ENCODE peak calls at places on chromosomes 2 and 18, in four cellular contexts. One of them, this sample, is unnamed.

GRCh38 chr18:23828426-23828825 is 139.2 kb downstream of the LAMA3 start:
- DNase-seq in mucosa of descending colon: no peak
- DNase-seq in glutamatergic neuron: no peak
- DNase-seq in RPMI7951: peak
- DNase-seq in this sample: peak

GRCh38 chr2:205869439-205869838 is 187.1 kb downstream of the NRP2 start:
- DNase-seq in mucosa of descending colon: no peak
- DNase-seq in glutamatergic neuron: no peak
- DNase-seq in RPMI7951: no peak
- DNase-seq in this sample: no peak

GRCh38 chr2:211611061-211611518 is 927.5 kb downstream of the ERBB4 start:
- DNase-seq in mucosa of descending colon: no peak
- DNase-seq in glutamatergic neuron: no peak
- DNase-seq in RPMI7951: peak
- DNase-seq in this sample: no peak

GRCh38 chr2:134425723-134426496 is 172.0 kb downstream of the MGAT5 start:
- DNase-seq in mucosa of descending colon: no peak
- DNase-seq in glutamatergic neuron: no peak
- DNase-seq in RPMI7951: peak
- DNase-seq in this sample: no peak

GRCh38 chr2:55761024-55761423 is 67.4 kb upstream of the PNPT1 start:
- DNase-seq in mucosa of descending colon: no peak
- DNase-seq in glutamatergic neuron: no peak
- DNase-seq in RPMI7951: no peak
- DNase-seq in this sample: no peak

GRCh38 chr2:193272011-193272410 is 1077.3 kb upstream of the TMEFF2 start:
- DNase-seq in mucosa of descending colon: no peak
- DNase-seq in glutamatergic neuron: no peak
- DNase-seq in RPMI7951: no peak
- DNase-seq in this sample: no peak

GRCh38 chr2:240133401-240133800 is 2.7 kb downstream of the COPS9 start:
- DNase-seq in mucosa of descending colon: no peak
- DNase-seq in glutamatergic neuron: no peak
- DNase-seq in RPMI7951: no peak
- DNase-seq in this sample: no peak

GRCh38 chr2:31168291-31168690 is 30.1 kb upstream of the GALNT14 start:
- DNase-seq in mucosa of descending colon: no peak
- DNase-seq in glutamatergic neuron: no peak
- DNase-seq in RPMI7951: peak
- DNase-seq in this sample: no peak

GRCh38 chr2:156890498-156891148 is 366.9 kb upstream of the GALNT5 start:
- DNase-seq in mucosa of descending colon: no peak
- DNase-seq in glutamatergic neuron: no peak
- DNase-seq in RPMI7951: no peak
- DNase-seq in this sample: no peak

GRCh38 chr2:240704651-240705050 is 13.0 kb downstream of the AQP12A start:
- DNase-seq in mucosa of descending colon: no peak
- DNase-seq in glutamatergic neuron: no peak
- DNase-seq in RPMI7951: no peak
- DNase-seq in this sample: no peak

GRCh38 chr2:71781695-71782228 is 328.4 kb downstream of the DYSF start:
- DNase-seq in mucosa of descending colon: no peak
- DNase-seq in glutamatergic neuron: no peak
- DNase-seq in RPMI7951: no peak
- DNase-seq in this sample: no peak

GRCh38 chr2:207813221-207813916 is 43.7 kb upstream of the FZD5 start:
- DNase-seq in mucosa of descending colon: no peak
- DNase-seq in glutamatergic neuron: no peak
- DNase-seq in RPMI7951: no peak
- DNase-seq in this sample: no peak

GRCh38 chr2:43218550-43219382 is 7.6 kb downstream of the ZFP36L2 start:
- DNase-seq in mucosa of descending colon: peak
- DNase-seq in glutamatergic neuron: no peak
- DNase-seq in RPMI7951: peak
- DNase-seq in this sample: peak

GRCh38 chr2:58539973-58540372 is 298.8 kb upstream of the FANCL start:
- DNase-seq in mucosa of descending colon: no peak
- DNase-seq in glutamatergic neuron: no peak
- DNase-seq in RPMI7951: peak
- DNase-seq in this sample: no peak

GRCh38 chr2:65639156-65639876 is 206.9 kb upstream of the SPRED2 start:
- DNase-seq in mucosa of descending colon: no peak
- DNase-seq in glutamatergic neuron: no peak
- DNase-seq in RPMI7951: peak
- DNase-seq in this sample: peak

GRCh38 chr2:190137561-190137960 is 75.0 kb upstream of the MSTN start:
- DNase-seq in mucosa of descending colon: no peak
- DNase-seq in glutamatergic neuron: no peak
- DNase-seq in RPMI7951: no peak
- DNase-seq in this sample: peak

GRCh38 chr18:3540805-3541548 is 91.0 kb downstream of the TGIF1 start:
- DNase-seq in mucosa of descending colon: no peak
- DNase-seq in glutamatergic neuron: no peak
- DNase-seq in RPMI7951: no peak
- DNase-seq in this sample: no peak

GRCh38 chr18:76436342-76436741 is 58.7 kb downstream of the ZNF516 start:
- DNase-seq in mucosa of descending colon: no peak
- DNase-seq in glutamatergic neuron: no peak
- DNase-seq in RPMI7951: no peak
- DNase-seq in this sample: no peak

GRCh38 chr18:5900249-5900648 is 4.9 kb upstream of the TMEM200C start:
- DNase-seq in mucosa of descending colon: no peak
- DNase-seq in glutamatergic neuron: no peak
- DNase-seq in RPMI7951: no peak
- DNase-seq in this sample: no peak

GRCh38 chr2:161417428-161418274 is 1.6 kb downstream of the TBR1 start:
- DNase-seq in mucosa of descending colon: no peak
- DNase-seq in glutamatergic neuron: no peak
- DNase-seq in RPMI7951: no peak
- DNase-seq in this sample: no peak

GRCh38 chr2:76009484-76009883 is 298.8 kb upstream of the GCFC2 start:
- DNase-seq in mucosa of descending colon: no peak
- DNase-seq in glutamatergic neuron: no peak
- DNase-seq in RPMI7951: no peak
- DNase-seq in this sample: no peak

GRCh38 chr18:42310956-42311355 is 355.9 kb downstream of the PIK3C3 start:
- DNase-seq in mucosa of descending colon: no peak
- DNase-seq in glutamatergic neuron: no peak
- DNase-seq in RPMI7951: peak
- DNase-seq in this sample: no peak

GRCh38 chr2:188884552-188884951 is 89.6 kb upstream of the COL3A1 start:
- DNase-seq in mucosa of descending colon: no peak
- DNase-seq in glutamatergic neuron: no peak
- DNase-seq in RPMI7951: no peak
- DNase-seq in this sample: no peak

GRCh38 chr2:230793573-230794359 is 71.0 kb upstream of the ITM2C start:
- DNase-seq in mucosa of descending colon: no peak
- DNase-seq in glutamatergic neuron: no peak
- DNase-seq in RPMI7951: peak
- DNase-seq in this sample: peak

GRCh38 chr2:130388221-130388907 is 32.5 kb downstream of the PTPN18 start:
- DNase-seq in mucosa of descending colon: no peak
- DNase-seq in glutamatergic neuron: no peak
- DNase-seq in RPMI7951: no peak
- DNase-seq in this sample: no peak

GRCh38 chr2:32006992-32007391 is 3.8 kb downstream of the MEMO1 start:
- DNase-seq in mucosa of descending colon: no peak
- DNase-seq in glutamatergic neuron: no peak
- DNase-seq in RPMI7951: no peak
- DNase-seq in this sample: no peak

GRCh38 chr18:25313274-25313673 is 38.7 kb downstream of the ZNF521 start:
- DNase-seq in mucosa of descending colon: no peak
- DNase-seq in glutamatergic neuron: no peak
- DNase-seq in RPMI7951: no peak
- DNase-seq in this sample: no peak

GRCh38 chr18:54392621-54393023 is 34.9 kb downstream of the C18orf54 start:
- DNase-seq in mucosa of descending colon: no peak
- DNase-seq in glutamatergic neuron: no peak
- DNase-seq in RPMI7951: peak
- DNase-seq in this sample: no peak

GRCh38 chr18:42586603-42587002 is 528.9 kb downstream of the RIT2 start:
- DNase-seq in mucosa of descending colon: no peak
- DNase-seq in glutamatergic neuron: no peak
- DNase-seq in RPMI7951: no peak
- DNase-seq in this sample: no peak

GRCh38 chr2:45199973-45200372 is 190.7 kb upstream of the SIX2 start:
- DNase-seq in mucosa of descending colon: no peak
- DNase-seq in glutamatergic neuron: no peak
- DNase-seq in RPMI7951: no peak
- DNase-seq in this sample: no peak

GRCh38 chr2:232473467-232473890 is 14.2 kb downstream of the ECEL1 start:
- DNase-seq in mucosa of descending colon: no peak
- DNase-seq in glutamatergic neuron: no peak
- DNase-seq in RPMI7951: peak
- DNase-seq in this sample: no peak

GRCh38 chr2:72004976-72005375 is 142.7 kb downstream of the CYP26B1 start:
- DNase-seq in mucosa of descending colon: no peak
- DNase-seq in glutamatergic neuron: no peak
- DNase-seq in RPMI7951: no peak
- DNase-seq in this sample: no peak

GRCh38 chr2:40242315-40242714 is 209.6 kb downstream of the SLC8A1 start:
- DNase-seq in mucosa of descending colon: no peak
- DNase-seq in glutamatergic neuron: no peak
- DNase-seq in RPMI7951: no peak
- DNase-seq in this sample: no peak

GRCh38 chr2:147792966-147793617 is 51.7 kb upstream of the ACVR2A start:
- DNase-seq in mucosa of descending colon: no peak
- DNase-seq in glutamatergic neuron: no peak
- DNase-seq in RPMI7951: peak
- DNase-seq in this sample: no peak

GRCh38 chr2:127175821-127176354 is 44.2 kb downstream of the CYP27C1 start:
- DNase-seq in mucosa of descending colon: no peak
- DNase-seq in glutamatergic neuron: no peak
- DNase-seq in RPMI7951: peak
- DNase-seq in this sample: no peak

GRCh38 chr2:58479557-58480120 is 238.5 kb upstream of the FANCL start:
- DNase-seq in mucosa of descending colon: no peak
- DNase-seq in glutamatergic neuron: no peak
- DNase-seq in RPMI7951: no peak
- DNase-seq in this sample: no peak

GRCh38 chr18:70421471-70421870 is 132.6 kb downstream of the SOCS6 start:
- DNase-seq in mucosa of descending colon: no peak
- DNase-seq in glutamatergic neuron: no peak
- DNase-seq in RPMI7951: peak
- DNase-seq in this sample: no peak

GRCh38 chr2:222238072-222238471 is 60.7 kb downstream of the PAX3 start:
- DNase-seq in mucosa of descending colon: no peak
- DNase-seq in glutamatergic neuron: no peak
- DNase-seq in RPMI7951: no peak
- DNase-seq in this sample: no peak

This sample was measured in body of pancreas.